ENCODE peak calls at places on chromosomes 7 and 10, in eight cellular contexts. Y is choroid plexus epithelial cell, J is psoas muscle, Q is fibroblast of mammary gland, K is transverse colon, C is AG09309, R is dorsolateral prefrontal cortex, G is Calu3. B is an unnamed sample.

GRCh38 chr10:35335718-35336083 is 608 bp upstream of the CCNY start:
- DNase-seq in Y (no peak), J (no peak), Q (peak), K (peak), C (no peak), R (peak), G (peak), B (no peak)

GRCh38 chr10:120997313-120998102 is 146.3 kb downstream of the WDR11 start:
- DNase-seq in Y (no peak), J (no peak), Q (no peak), K (no peak), C (no peak), R (no peak), G (no peak), B (no peak)

GRCh38 chr10:8194050-8194449 is 139.6 kb downstream of the GATA3 start:
- DNase-seq in Y (no peak), J (no peak), Q (no peak), K (no peak), C (no peak), R (no peak), G (no peak), B (no peak)

GRCh38 chr10:77406764-77407430 is 230.7 kb downstream of the KCNMA1 start:
- DNase-seq in Y (no peak), J (no peak), Q (no peak), K (no peak), C (no peak), R (no peak), G (no peak), B (no peak)

GRCh38 chr10:132396495-132397035 is 435 bp upstream of the PWWP2B start:
- DNase-seq in Y (peak), J (peak), Q (peak), K (peak), C (no peak), R (no peak), G (peak), B (peak)

GRCh38 chr10:11197266-11197712 is 179.6 kb downstream of the CELF2 start:
- DNase-seq in Y (no peak), J (peak), Q (no peak), K (peak), C (no peak), R (no peak), G (no peak), B (no peak)

GRCh38 chr10:93566435-93567276 is at the start of gene FFAR4:
- DNase-seq in Y (no peak), J (peak), Q (no peak), K (peak), C (no peak), R (peak), G (peak), B (peak)

GRCh38 chr7:52696183-52696582 is 339.2 kb upstream of the POM121L12 start:
- DNase-seq in Y (no peak), J (no peak), Q (no peak), K (no peak), C (no peak), R (no peak), G (no peak), B (no peak)

GRCh38 chr7:66514050-66514449 is 114.6 kb upstream of the KCTD7 start:
- DNase-seq in Y (no peak), J (no peak), Q (no peak), K (no peak), C (no peak), R (no peak), G (no peak), B (no peak)

GRCh38 chr7:133051066-133051465 is 30.8 kb downstream of the CHCHD3 start:
- DNase-seq in Y (peak), J (no peak), Q (peak), K (no peak), C (no peak), R (peak), G (no peak), B (no peak)

GRCh38 chr7:128697301-128697905 is 25.3 kb downstream of the GARIN1A start:
- DNase-seq in Y (peak), J (peak), Q (peak), K (peak), C (peak), R (peak), G (peak), B (peak)
- TF ChIP-seq CTCF in Y (peak), J (no peak), Q (peak), K (peak), C (peak), R (no peak), G (no peak), B (peak)

DNA sequence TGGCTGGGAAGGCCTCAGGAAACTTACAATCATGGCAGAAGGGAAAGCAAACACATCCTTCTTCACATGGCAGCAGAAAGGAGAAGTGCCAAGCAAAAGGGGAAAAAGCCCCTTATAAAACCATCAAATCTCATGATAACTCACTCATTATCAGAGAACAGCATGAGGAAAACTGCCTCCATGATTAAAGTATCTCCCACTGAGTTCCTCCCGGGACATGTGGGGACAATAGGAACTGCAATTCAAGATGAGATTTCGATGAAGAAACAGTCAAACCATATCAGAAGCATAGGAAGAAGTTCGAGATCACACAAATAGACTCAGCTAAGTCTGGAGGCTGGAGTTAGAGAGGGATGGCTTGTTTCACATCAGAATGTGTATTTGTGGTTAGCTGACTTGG is 869.4 kb upstream of the PHF14 start:
- DNase-seq in Y (no peak), J (no peak), Q (no peak), K (no peak), C (no peak), R (no peak), G (no peak), B (no peak)
- TF ChIP-seq CTCF in Y (no peak), J (no peak), Q (no peak), K (no peak), C (no peak), R (no peak), G (no peak), B (no peak)

GRCh38 chr7:104160375-104160774 is 47.4 kb downstream of the ORC5 start:
- DNase-seq in Y (peak), J (no peak), Q (peak), K (no peak), C (no peak), R (no peak), G (no peak), B (no peak)
- TF ChIP-seq CTCF in Y (peak), J (peak), Q (peak), K (peak), C (no peak), R (peak), G (no peak), B (peak)

GRCh38 chr10:92080244-92080643 is 156.7 kb downstream of the BTAF1 start:
- DNase-seq in Y (no peak), J (no peak), Q (no peak), K (no peak), C (no peak), R (no peak), G (no peak), B (no peak)
- TF ChIP-seq CTCF in Y (no peak), J (no peak), Q (no peak), K (no peak), C (no peak), R (no peak), G (no peak), B (no peak)

GRCh38 chr10:114694735-114695134 is 36.7 kb upstream of the ABLIM1 start:
- DNase-seq in Y (peak), J (no peak), Q (no peak), K (peak), C (no peak), R (no peak), G (peak), B (peak)
- TF ChIP-seq CTCF in Y (peak), J (no peak), Q (peak), K (peak), C (peak), R (peak), G (peak), B (peak)

B was measured in glutamatergic neuron.